ENCODE peak calls at places on chromosome 5, in four cellular contexts. G is GM23338, T is progenitor cell of endocrine pancreas, B is RWPE1. J is an unnamed sample.

GRCh38 chr5:157004893-157005551 is 42.0 kb upstream of the TIMD4 start:
- DNase-seq in G (no peak), T (no peak), B (no peak), J (no peak)

GRCh38 chr5:135242496-135243193 is 156.4 kb downstream of the MACROH2A1 start:
- DNase-seq in G (no peak), T (no peak), B (no peak), J (no peak)

GRCh38 chr5:125455041-125455440 is 708.6 kb upstream of the ZNF608 start:
- DNase-seq in G (no peak), T (no peak), B (no peak), J (no peak)

GRCh38 chr5:122810405-122810804 is 35.0 kb upstream of the SNX24 start:
- DNase-seq in G (no peak), T (no peak), B (no peak), J (no peak)

GRCh38 chr5:73454379-73455036 is 5.9 kb upstream of the FOXD1 start:
- DNase-seq in G (peak), T (peak), B (peak), J (no peak)

GRCh38 chr5:45737153-45737552 is 41.0 kb upstream of the HCN1 start:
- DNase-seq in G (no peak), T (no peak), B (no peak), J (no peak)

GRCh38 chr5:55603947-55604346 is 69.2 kb upstream of the PLPP1 start:
- DNase-seq in G (no peak), T (no peak), B (no peak), J (no peak)

GRCh38 chr5:71905804-71906711 is 187.0 kb downstream of the CARTPT start:
- DNase-seq in G (no peak), T (no peak), B (no peak), J (no peak)

GRCh38 chr5:147093138-147093537 is 141.7 kb upstream of the STK32A start:
- DNase-seq in G (no peak), T (no peak), B (no peak), J (no peak)

GRCh38 chr5:171457208-171457981 is 37.9 kb downstream of the FGF18 start:
- DNase-seq in G (no peak), T (no peak), B (no peak), J (no peak)

GRCh38 chr5:36502608-36503007 is 103.8 kb upstream of the SLC1A3 start:
- DNase-seq in G (no peak), T (no peak), B (peak), J (no peak)

GRCh38 chr5:109195667-109196066 is 214.1 kb downstream of the PJA2 start:
- DNase-seq in G (peak), T (no peak), B (no peak), J (no peak)

GRCh38 chr5:145764325-145764724 is 70.8 kb downstream of the PRELID2 start:
- DNase-seq in G (peak), T (no peak), B (no peak), J (no peak)

GRCh38 chr5:178436326-178436940 is 153.8 kb downstream of the COL23A1 start:
- DNase-seq in G (no peak), T (no peak), B (no peak), J (peak)

GRCh38 chr5:149143470-149143869 is 2.2 kb downstream of the ABLIM3 start:
- DNase-seq in G (no peak), T (no peak), B (no peak), J (no peak)

GRCh38 chr5:111929892-111930291 is 172.9 kb upstream of the NREP start:
- DNase-seq in G (no peak), T (no peak), B (peak), J (no peak)

GRCh38 chr5:133298447-133298846 is 246.6 kb downstream of the HSPA4 start:
- DNase-seq in G (no peak), T (no peak), B (no peak), J (no peak)

GRCh38 chr5:56176155-56176798 is 56.9 kb downstream of the ANKRD55 start:
- DNase-seq in G (no peak), T (no peak), B (no peak), J (no peak)

GRCh38 chr5:8676731-8677130 is 807.8 kb downstream of the MTRR start:
- DNase-seq in G (no peak), T (no peak), B (no peak), J (no peak)

GRCh38 chr5:164354138-164354751 is 848.8 kb downstream of the MAT2B start:
- DNase-seq in G (no peak), T (no peak), B (no peak), J (no peak)

GRCh38 chr5:157602505-157602904 is 26.9 kb upstream of the ADAM19 start:
- DNase-seq in G (no peak), T (no peak), B (no peak), J (no peak)

GRCh38 chr5:82855893-82856292 is 221.3 kb downstream of the TMEM167A start:
- DNase-seq in G (no peak), T (no peak), B (no peak), J (no peak)

GRCh38 chr5:77224672-77225355 is 14.3 kb downstream of the PDE8B start:
- DNase-seq in G (no peak), T (no peak), B (no peak), J (no peak)

GRCh38 chr5:59768204-59769040 is 125.1 kb downstream of the PDE4D start:
- DNase-seq in G (peak), T (peak), B (peak), J (peak)

GRCh38 chr5:7834982-7835381 is 16.0 kb downstream of the CFAP90 start:
- DNase-seq in G (no peak), T (no peak), B (no peak), J (no peak)

GRCh38 chr5:129591508-129592160 is 131.5 kb downstream of the ADAMTS19 start:
- DNase-seq in G (no peak), T (no peak), B (no peak), J (no peak)

GRCh38 chr5:160268111-160268510 is 38.8 kb downstream of the FABP6 start:
- DNase-seq in G (no peak), T (no peak), B (no peak), J (no peak)

GRCh38 chr5:160269017-160269416 is 39.7 kb downstream of the FABP6 start:
- DNase-seq in G (no peak), T (no peak), B (peak), J (no peak)

GRCh38 chr5:160266044-160266718 is 36.9 kb downstream of the FABP6 start:
- DNase-seq in G (no peak), T (no peak), B (no peak), J (no peak)

GRCh38 chr5:160263326-160263850 is 34.1 kb downstream of the FABP6 start:
- DNase-seq in G (no peak), T (no peak), B (no peak), J (no peak)

DNA sequence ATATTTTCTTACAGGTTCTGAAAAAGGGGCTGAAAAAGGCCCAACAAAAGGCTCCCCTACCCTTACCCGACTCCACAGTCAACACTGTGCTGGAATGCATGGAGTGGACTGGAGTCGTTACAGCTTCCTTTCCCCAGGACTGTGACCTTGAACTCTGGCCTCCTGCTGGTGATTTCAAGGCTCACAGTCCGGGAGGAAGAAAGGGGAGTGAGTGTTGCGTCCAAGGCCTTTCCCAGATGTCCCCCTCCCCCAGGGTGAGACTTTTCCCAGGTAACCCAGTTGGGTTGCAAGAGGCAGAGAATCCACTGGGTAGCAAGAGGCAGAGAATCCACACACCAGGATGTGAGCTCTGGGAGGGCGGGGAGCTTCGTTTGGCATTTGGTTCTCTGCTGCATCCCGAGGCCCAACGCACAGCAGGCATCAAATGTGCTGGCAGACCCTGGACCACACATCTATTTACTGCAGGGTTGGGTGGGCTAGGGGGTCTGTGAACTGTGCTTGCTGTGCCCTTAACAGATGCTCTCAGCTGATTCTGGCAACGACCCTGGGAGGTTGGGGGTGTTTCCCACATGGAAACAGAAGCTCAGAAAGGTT is 37.5 kb downstream of the FABP6 start:
- DNase-seq in G (peak), T (no peak), B (no peak), J (no peak)
- TF ChIP-seq CTCF in G (peak), T (peak), B (no peak), J (no peak)

GRCh38 chr5:64502181-64502580 is 3.6 kb upstream of the RGS7BP start:
- DNase-seq in G (peak), T (no peak), B (no peak), J (no peak)

DNA sequence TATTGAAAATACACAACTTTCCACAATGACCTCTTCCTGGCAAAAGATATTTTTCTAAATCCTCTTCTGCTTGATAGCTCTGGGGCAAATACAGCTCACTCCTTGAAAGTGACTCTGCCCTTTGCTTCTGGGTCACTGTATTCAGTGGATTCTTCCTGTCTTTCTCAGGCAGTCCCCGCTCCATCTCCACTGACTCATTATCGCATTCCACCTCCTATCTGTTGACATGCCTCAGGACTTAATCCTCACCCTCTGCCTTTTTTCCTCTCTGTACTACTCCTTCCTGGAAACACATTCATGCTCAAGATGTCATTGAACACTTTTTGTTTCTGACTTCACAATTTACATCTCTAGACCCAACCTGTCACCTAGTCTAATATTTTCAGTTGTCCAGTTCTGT is 8.4 kb upstream of the RGS7BP start:
- DNase-seq in G (peak), T (no peak), B (peak), J (no peak)
- TF ChIP-seq CTCF in G (no peak), T (no peak), B (no peak), J (no peak)

GRCh38 chr5:61132559-61132958 is 29.7 kb downstream of the SMIM15 start:
- DNase-seq in G (peak), T (no peak), B (no peak), J (no peak)
- TF ChIP-seq CTCF in G (no peak), T (no peak), B (no peak), J (no peak)

GRCh38 chr5:167049043-167049663 is 1242.3 kb upstream of the WWC1 start:
- DNase-seq in G (peak), T (peak), B (peak), J (no peak)
- TF ChIP-seq CTCF in G (peak), T (peak), B (peak), J (peak)

DNA sequence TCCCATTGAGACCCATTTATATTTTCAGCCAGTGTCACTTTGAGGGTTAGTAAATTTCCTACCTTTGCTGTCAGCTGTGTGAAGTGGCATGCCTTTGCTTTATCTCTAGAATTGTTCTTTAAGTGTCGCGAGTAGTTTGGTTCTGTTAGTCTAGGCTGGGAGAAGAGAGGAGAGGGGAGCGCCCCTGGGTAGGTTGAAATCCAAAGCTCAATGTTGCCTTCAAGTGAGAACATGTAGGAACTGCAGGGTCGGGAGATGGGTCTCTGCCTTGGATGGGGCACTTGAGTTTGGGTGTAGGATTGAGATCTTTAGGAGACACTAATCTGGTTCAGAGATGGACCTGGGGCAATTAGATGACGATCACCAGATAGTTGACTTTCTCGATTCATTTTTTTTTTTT is 46.3 kb downstream of the STC2 start:
- DNase-seq in G (peak), T (no peak), B (no peak), J (no peak)
- TF ChIP-seq CTCF in G (peak), T (peak), B (no peak), J (peak)

GRCh38 chr5:176609724-176610429 is at the start of gene GPRIN1:
- DNase-seq in G (peak), T (peak), B (peak), J (peak)
- TF ChIP-seq CTCF in G (peak), T (peak), B (peak), J (peak)